ENCODE peak calls at places on chromosomes 6 and 20, in five cellular contexts. D, M, G, L and Q are unnamed samples.

GRCh38 chr6:44034391-44034861 is 92.8 kb downstream of the MRPL14 start:
- DNase-seq in D (no peak), M (no peak), G (no peak), L (no peak), Q (no peak)

GRCh38 chr20:37711987-37712961 is 18.4 kb downstream of the CTNNBL1 start:
- DNase-seq in D (peak), M (no peak), G (no peak), L (peak), Q (no peak)

GRCh38 chr6:114634016-114634415 is 291.2 kb upstream of the HS3ST5 start:
- DNase-seq in D (no peak), M (no peak), G (no peak), L (no peak), Q (no peak)

GRCh38 chr6:71444222-71444621 is 155.6 kb downstream of the OGFRL1 start:
- DNase-seq in D (no peak), M (no peak), G (peak), L (no peak), Q (no peak)

GRCh38 chr6:12467706-12468670 is 177.8 kb downstream of the EDN1 start:
- DNase-seq in D (no peak), M (no peak), G (no peak), L (no peak), Q (no peak)

GRCh38 chr6:169971951-169972651 is 220.7 kb downstream of the ERMARD start:
- DNase-seq in D (no peak), M (no peak), G (no peak), L (peak), Q (no peak)

GRCh38 chr6:138593100-138593877 is 94.0 kb upstream of the NHSL1 start:
- DNase-seq in D (no peak), M (peak), G (peak), L (no peak), Q (peak)

GRCh38 chr20:54347216-54347833 is 128.1 kb upstream of the DOK5 start:
- DNase-seq in D (no peak), M (no peak), G (no peak), L (no peak), Q (no peak)

GRCh38 chr6:43355862-43356590 is 13.4 kb downstream of the ZNF318 start:
- DNase-seq in D (no peak), M (no peak), G (peak), L (peak), Q (peak)

GRCh38 chr6:170066679-170067078 is 224.2 kb downstream of the DLL1 start:
- DNase-seq in D (no peak), M (no peak), G (no peak), L (no peak), Q (no peak)

GRCh38 chr20:62754122-62754990 is 41.9 kb upstream of the MRGBP start:
- DNase-seq in D (no peak), M (no peak), G (no peak), L (no peak), Q (no peak)

GRCh38 chr20:32877507-32877906 is 18.8 kb downstream of the EFCAB8 start:
- DNase-seq in D (no peak), M (no peak), G (no peak), L (no peak), Q (no peak)

GRCh38 chr20:64053841-64054661 is 4.6 kb upstream of the SOX18 start:
- DNase-seq in D (peak), M (no peak), G (peak), L (peak), Q (peak)

GRCh38 chr6:158170656-158171081 is 2.5 kb downstream of the GTF2H5 start:
- DNase-seq in D (no peak), M (no peak), G (peak), L (no peak), Q (no peak)

GRCh38 chr6:1497593-1498105 is 108.3 kb downstream of the FOXF2 start:
- DNase-seq in D (no peak), M (no peak), G (no peak), L (no peak), Q (no peak)

GRCh38 chr6:116450769-116451740 is 10.1 kb upstream of the CALHM6 start:
- DNase-seq in D (peak), M (peak), G (no peak), L (no peak), Q (no peak)

GRCh38 chr6:150846641-150847040 is 18.9 kb upstream of the MTHFD1L start:
- DNase-seq in D (no peak), M (no peak), G (no peak), L (no peak), Q (no peak)

GRCh38 chr6:157304840-157305675 is 18.3 kb downstream of the TMEM242 start:
- DNase-seq in D (peak), M (no peak), G (no peak), L (no peak), Q (no peak)

GRCh38 chr20:10064611-10065010 is 29.8 kb downstream of the ANKEF1 start:
- DNase-seq in D (no peak), M (no peak), G (no peak), L (no peak), Q (no peak)

GRCh38 chr20:10063482-10063881 is 28.7 kb downstream of the ANKEF1 start:
- DNase-seq in D (no peak), M (no peak), G (no peak), L (no peak), Q (no peak)

GRCh38 chr20:10061641-10062040 is 26.9 kb downstream of the ANKEF1 start:
- DNase-seq in D (no peak), M (no peak), G (no peak), L (no peak), Q (no peak)

GRCh38 chr20:10065154-10065833 is 30.5 kb downstream of the ANKEF1 start:
- DNase-seq in D (peak), M (no peak), G (no peak), L (no peak), Q (no peak)

DNA sequence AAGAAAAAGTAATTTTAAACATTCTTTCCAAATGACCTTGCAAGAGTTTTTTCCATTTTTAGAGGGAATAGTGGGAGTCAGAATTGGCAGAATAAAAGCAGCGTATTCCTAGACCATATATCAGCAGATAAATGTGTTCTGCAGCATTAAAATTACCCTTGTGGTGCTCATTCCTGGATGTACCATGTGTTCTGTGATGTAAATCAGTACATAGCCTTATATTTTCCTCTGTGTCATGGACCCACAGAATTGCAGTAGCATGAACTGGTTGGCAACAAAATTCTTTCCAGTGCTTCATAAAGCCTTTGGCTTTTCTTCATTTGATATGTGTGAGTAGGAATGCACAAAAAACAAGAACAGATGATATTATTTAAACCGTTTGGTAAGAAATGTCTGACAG is 32.5 kb downstream of the ANKEF1 start:
- DNase-seq in D (no peak), M (no peak), G (no peak), L (no peak), Q (no peak)
- TF ChIP-seq FOXM1 in D (no peak), M (no peak), G (no peak), L (no peak), Q (no peak)

GRCh38 chr20:51575486-51575885 is 33.0 kb upstream of the NFATC2 start:
- DNase-seq in D (no peak), M (no peak), G (no peak), L (no peak), Q (no peak)

GRCh38 chr20:51573576-51574243 is 31.2 kb upstream of the NFATC2 start:
- DNase-seq in D (no peak), M (no peak), G (no peak), L (no peak), Q (no peak)

GRCh38 chr20:51571470-51571794 is 28.9 kb upstream of the NFATC2 start:
- DNase-seq in D (no peak), M (no peak), G (no peak), L (no peak), Q (no peak)

GRCh38 chr20:51577432-51578144 is 35.1 kb upstream of the NFATC2 start:
- DNase-seq in D (no peak), M (no peak), G (no peak), L (no peak), Q (no peak)

DNA sequence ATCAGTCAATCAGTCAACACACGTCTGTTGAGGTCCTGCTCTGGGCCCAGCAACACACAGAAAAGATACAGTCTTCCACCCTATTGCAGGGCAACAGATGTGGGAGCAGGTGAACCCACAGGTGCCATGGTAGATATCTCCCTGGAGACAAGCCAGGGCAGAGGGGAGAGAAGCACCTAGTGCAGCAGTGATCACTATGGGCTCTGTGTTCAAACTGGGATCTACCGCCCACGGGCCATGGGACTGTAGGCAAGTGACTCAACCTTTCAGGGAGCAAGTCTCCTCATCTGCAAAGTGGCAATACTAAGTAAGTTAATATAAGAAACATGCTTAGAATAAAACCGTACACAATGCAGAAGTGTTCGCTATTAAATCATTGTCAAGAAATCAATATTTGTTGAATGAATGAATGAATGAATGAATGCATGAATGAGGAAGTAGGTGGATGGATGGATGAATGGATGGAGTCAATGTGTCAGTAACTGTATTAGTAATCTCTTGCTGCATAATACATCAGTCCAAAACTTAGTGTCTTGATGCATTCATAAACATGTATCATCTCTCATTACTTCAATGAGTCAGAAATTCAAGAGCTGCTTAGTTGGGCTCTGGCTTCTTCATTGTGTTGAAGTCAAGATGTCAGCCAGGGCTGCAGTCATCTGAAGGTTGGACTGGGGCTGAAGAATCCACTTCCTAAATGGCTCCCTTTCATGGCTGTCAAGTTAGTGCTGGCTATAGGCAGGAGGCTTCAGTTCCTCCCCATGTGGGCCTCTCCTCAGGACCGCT is 31.9 kb upstream of the NFATC2 start:
- DNase-seq in D (no peak), M (no peak), G (no peak), L (no peak), Q (no peak)
- TF ChIP-seq FOXM1 in D (no peak), M (no peak), G (no peak), L (no peak), Q (no peak)

DNA sequence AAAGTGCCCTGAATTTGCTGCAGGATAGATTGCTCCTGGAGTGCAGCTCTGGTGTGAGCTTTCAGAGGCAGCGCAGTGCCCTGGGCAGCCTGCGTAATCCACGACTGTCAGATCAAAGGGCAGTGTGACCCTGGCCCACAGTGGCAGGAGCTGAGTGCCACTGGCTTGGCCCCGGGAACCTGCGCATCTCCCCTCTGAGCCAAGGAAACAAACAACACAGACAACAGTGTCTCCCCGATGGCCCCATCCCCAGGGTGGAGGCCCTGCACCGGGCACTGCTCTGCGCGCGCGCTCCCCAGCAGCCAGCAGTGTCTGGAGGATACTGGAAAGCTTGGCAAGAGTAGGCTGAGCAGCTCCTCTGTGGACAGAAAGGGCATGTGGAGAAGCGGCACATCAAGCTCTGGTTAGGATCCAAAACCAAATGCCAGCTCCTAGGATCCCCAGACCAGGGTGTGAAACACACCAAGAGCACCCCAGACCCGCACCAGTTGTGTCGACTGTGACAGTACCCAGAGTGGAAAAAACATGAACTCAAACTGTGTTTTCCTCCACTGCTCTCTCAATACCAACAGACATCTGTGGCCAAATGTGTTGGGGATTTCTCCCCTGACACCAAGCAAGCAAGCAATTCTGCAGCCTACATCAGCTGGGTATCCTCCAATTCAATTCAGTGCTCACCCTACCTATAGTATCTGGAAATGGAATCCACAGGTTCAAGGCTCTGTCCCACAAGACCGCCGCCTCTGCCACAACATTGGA is 26.7 kb downstream of the RBCK1 start:
- DNase-seq in D (no peak), M (no peak), G (no peak), L (no peak), Q (no peak)
- TF ChIP-seq FOXM1 in D (no peak), M (no peak), G (no peak), L (no peak), Q (no peak)

GRCh38 chr6:90106449-90106848 is 190.2 kb downstream of the BACH2 start:
- DNase-seq in D (no peak), M (no peak), G (no peak), L (no peak), Q (no peak)

GRCh38 chr6:90100059-90100665 is 196.5 kb downstream of the BACH2 start:
- DNase-seq in D (no peak), M (no peak), G (no peak), L (no peak), Q (no peak)

GRCh38 chr6:90101403-90101802 is 195.2 kb downstream of the BACH2 start:
- DNase-seq in D (no peak), M (no peak), G (no peak), L (no peak), Q (no peak)

GRCh38 chr6:90105766-90106165 is 190.9 kb downstream of the BACH2 start:
- DNase-seq in D (no peak), M (no peak), G (no peak), L (no peak), Q (no peak)

DNA sequence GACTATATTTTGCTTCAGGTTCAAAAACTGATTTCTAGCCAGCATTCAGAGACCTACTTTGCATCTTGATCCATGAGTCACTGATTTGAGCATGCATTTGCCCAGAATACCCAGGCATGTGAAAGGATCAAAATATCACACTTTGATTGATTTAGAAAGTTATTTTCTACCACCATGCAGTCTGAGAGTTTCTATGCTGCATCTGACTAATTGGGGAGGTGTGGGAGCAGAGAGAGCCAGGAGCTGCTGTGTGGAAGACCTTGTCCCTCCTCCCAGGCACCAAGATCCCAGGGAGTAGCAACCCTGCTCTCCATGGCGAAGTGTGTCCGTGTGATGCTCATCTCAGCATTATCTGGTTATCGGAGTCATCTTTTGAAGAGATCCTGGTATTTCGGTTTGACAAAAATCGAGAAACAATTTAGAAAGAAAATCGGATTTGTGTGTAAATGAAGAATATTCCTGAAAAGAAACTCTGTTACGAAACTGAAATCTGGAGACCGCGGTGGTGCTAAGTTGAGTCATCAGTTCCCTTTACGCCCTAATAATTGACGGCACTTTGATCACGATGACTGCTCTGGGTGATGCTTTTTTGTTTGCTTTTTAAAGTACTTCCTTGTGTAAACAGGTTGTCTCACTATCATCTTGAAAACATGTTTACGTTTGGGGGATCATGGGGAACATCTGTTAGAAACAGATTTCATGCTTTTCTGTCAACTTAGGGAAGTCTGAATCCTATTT is 193.4 kb downstream of the BACH2 start:
- DNase-seq in D (no peak), M (peak), G (peak), L (no peak), Q (no peak)
- TF ChIP-seq FOXM1 in D (no peak), M (peak), G (no peak), L (no peak), Q (no peak)

GRCh38 chr6:99331531-99331930 is 17.9 kb downstream of the FAXC start:
- DNase-seq in D (no peak), M (no peak), G (no peak), L (no peak), Q (no peak)

GRCh38 chr6:99338188-99338587 is 11.3 kb downstream of the FAXC start:
- DNase-seq in D (no peak), M (no peak), G (no peak), L (no peak), Q (no peak)

GRCh38 chr6:99330159-99330558 is 19.3 kb downstream of the FAXC start:
- DNase-seq in D (peak), M (peak), G (peak), L (peak), Q (peak)

GRCh38 chr6:99334526-99335127 is 14.8 kb downstream of the FAXC start:
- DNase-seq in D (peak), M (peak), G (peak), L (peak), Q (peak)

GRCh38 chr6:99333068-99333467 is 16.4 kb downstream of the FAXC start:
- DNase-seq in D (no peak), M (peak), G (no peak), L (no peak), Q (no peak)
- TF ChIP-seq FOXM1 in D (no peak), M (peak), G (no peak), L (no peak), Q (no peak)